ENCODE peak calls at places on chromosomes 4 and X, in nine cellular contexts. One of them, this sample, is unnamed.

GRCh38 chrX:31543565-31544125 is 471.8 kb upstream of the FTHL17 start:
- DNase-seq in AG09319: no peak
- DNase-seq in CD4-positive, alpha-beta T cell: no peak
- DNase-seq in GM13977: no peak
- DNase-seq in hepatocyte: no peak
- DNase-seq in RWPE2: no peak
- DNase-seq in GM12865: no peak
- DNase-seq in activated CD8-positive, alpha-beta T cell treated with anti-CD3 and anti-CD28 coated beads for 36 hours: no peak
- DNase-seq in lower leg skin: no peak
- DNase-seq in this sample: no peak

GRCh38 chr4:165605811-165606210 is 227.0 kb downstream of the CPE start:
- DNase-seq in AG09319: no peak
- DNase-seq in CD4-positive, alpha-beta T cell: no peak
- DNase-seq in GM13977: no peak
- DNase-seq in hepatocyte: no peak
- DNase-seq in RWPE2: no peak
- DNase-seq in GM12865: no peak
- DNase-seq in activated CD8-positive, alpha-beta T cell treated with anti-CD3 and anti-CD28 coated beads for 36 hours: no peak
- DNase-seq in lower leg skin: no peak
- DNase-seq in this sample: no peak

GRCh38 chrX:101260435-101260834 is 30.7 kb downstream of the TAF7L start:
- DNase-seq in AG09319: no peak
- DNase-seq in CD4-positive, alpha-beta T cell: no peak
- DNase-seq in GM13977: no peak
- DNase-seq in hepatocyte: peak
- DNase-seq in RWPE2: no peak
- DNase-seq in GM12865: peak
- DNase-seq in activated CD8-positive, alpha-beta T cell treated with anti-CD3 and anti-CD28 coated beads for 36 hours: no peak
- DNase-seq in lower leg skin: no peak
- DNase-seq in this sample: no peak

GRCh38 chr4:139666735-139667266 is 1.2 kb downstream of the MGST2 start:
- DNase-seq in AG09319: no peak
- DNase-seq in CD4-positive, alpha-beta T cell: no peak
- DNase-seq in GM13977: no peak
- DNase-seq in hepatocyte: peak
- DNase-seq in RWPE2: no peak
- DNase-seq in GM12865: no peak
- DNase-seq in activated CD8-positive, alpha-beta T cell treated with anti-CD3 and anti-CD28 coated beads for 36 hours: peak
- DNase-seq in lower leg skin: no peak
- DNase-seq in this sample: no peak

GRCh38 chr4:104064650-104065577 is 345.1 kb upstream of the TACR3 start:
- DNase-seq in AG09319: no peak
- DNase-seq in CD4-positive, alpha-beta T cell: no peak
- DNase-seq in GM13977: peak
- DNase-seq in hepatocyte: peak
- DNase-seq in RWPE2: no peak
- DNase-seq in GM12865: peak
- DNase-seq in activated CD8-positive, alpha-beta T cell treated with anti-CD3 and anti-CD28 coated beads for 36 hours: peak
- DNase-seq in lower leg skin: no peak
- DNase-seq in this sample: peak

GRCh38 chr4:75195111-75195510 is 262.2 kb downstream of the PARM1 start:
- DNase-seq in AG09319: no peak
- DNase-seq in CD4-positive, alpha-beta T cell: no peak
- DNase-seq in GM13977: no peak
- DNase-seq in hepatocyte: no peak
- DNase-seq in RWPE2: no peak
- DNase-seq in GM12865: no peak
- DNase-seq in activated CD8-positive, alpha-beta T cell treated with anti-CD3 and anti-CD28 coated beads for 36 hours: no peak
- DNase-seq in lower leg skin: no peak
- DNase-seq in this sample: no peak

GRCh38 chrX:55522577-55523254 is 33.1 kb upstream of the USP51 start:
- DNase-seq in AG09319: no peak
- DNase-seq in CD4-positive, alpha-beta T cell: no peak
- DNase-seq in GM13977: no peak
- DNase-seq in hepatocyte: no peak
- DNase-seq in RWPE2: no peak
- DNase-seq in GM12865: no peak
- DNase-seq in activated CD8-positive, alpha-beta T cell treated with anti-CD3 and anti-CD28 coated beads for 36 hours: no peak
- DNase-seq in lower leg skin: peak
- DNase-seq in this sample: no peak

GRCh38 chrX:53048169-53049126 is at the start of gene GPR173:
- DNase-seq in AG09319: peak
- DNase-seq in CD4-positive, alpha-beta T cell: no peak
- DNase-seq in GM13977: no peak
- DNase-seq in hepatocyte: peak
- DNase-seq in RWPE2: no peak
- DNase-seq in GM12865: no peak
- DNase-seq in activated CD8-positive, alpha-beta T cell treated with anti-CD3 and anti-CD28 coated beads for 36 hours: no peak
- DNase-seq in lower leg skin: no peak
- DNase-seq in this sample: peak

GRCh38 chr4:182600093-182600492 is 317.1 kb downstream of the DCTD start:
- DNase-seq in AG09319: no peak
- DNase-seq in CD4-positive, alpha-beta T cell: no peak
- DNase-seq in GM13977: no peak
- DNase-seq in hepatocyte: no peak
- DNase-seq in RWPE2: no peak
- DNase-seq in GM12865: no peak
- DNase-seq in activated CD8-positive, alpha-beta T cell treated with anti-CD3 and anti-CD28 coated beads for 36 hours: no peak
- DNase-seq in lower leg skin: no peak
- DNase-seq in this sample: no peak

GRCh38 chr4:180058731-180059215 is 2184.4 kb upstream of the TENM3 start:
- DNase-seq in AG09319: peak
- DNase-seq in CD4-positive, alpha-beta T cell: no peak
- DNase-seq in GM13977: peak
- DNase-seq in hepatocyte: peak
- DNase-seq in RWPE2: peak
- DNase-seq in GM12865: peak
- DNase-seq in activated CD8-positive, alpha-beta T cell treated with anti-CD3 and anti-CD28 coated beads for 36 hours: peak
- DNase-seq in lower leg skin: no peak
- DNase-seq in this sample: peak

GRCh38 chr4:7938513-7939376 is 916 bp downstream of the AFAP1 start:
- DNase-seq in AG09319: no peak
- DNase-seq in CD4-positive, alpha-beta T cell: no peak
- DNase-seq in GM13977: peak
- DNase-seq in hepatocyte: peak
- DNase-seq in RWPE2: no peak
- DNase-seq in GM12865: no peak
- DNase-seq in activated CD8-positive, alpha-beta T cell treated with anti-CD3 and anti-CD28 coated beads for 36 hours: peak
- DNase-seq in lower leg skin: peak
- DNase-seq in this sample: no peak

GRCh38 chr4:168623484-168623883 is 126.6 kb downstream of the PALLD start:
- DNase-seq in AG09319: no peak
- DNase-seq in CD4-positive, alpha-beta T cell: no peak
- DNase-seq in GM13977: no peak
- DNase-seq in hepatocyte: no peak
- DNase-seq in RWPE2: no peak
- DNase-seq in GM12865: no peak
- DNase-seq in activated CD8-positive, alpha-beta T cell treated with anti-CD3 and anti-CD28 coated beads for 36 hours: no peak
- DNase-seq in lower leg skin: peak
- DNase-seq in this sample: no peak

GRCh38 chr4:6549445-6549844 is 25.5 kb upstream of the MAN2B2 start:
- DNase-seq in AG09319: no peak
- DNase-seq in CD4-positive, alpha-beta T cell: no peak
- DNase-seq in GM13977: no peak
- DNase-seq in hepatocyte: no peak
- DNase-seq in RWPE2: no peak
- DNase-seq in GM12865: no peak
- DNase-seq in activated CD8-positive, alpha-beta T cell treated with anti-CD3 and anti-CD28 coated beads for 36 hours: no peak
- DNase-seq in lower leg skin: no peak
- DNase-seq in this sample: no peak

GRCh38 chr4:114052227-114052626 is 72.8 kb upstream of the ARSJ start:
- DNase-seq in AG09319: no peak
- DNase-seq in CD4-positive, alpha-beta T cell: no peak
- DNase-seq in GM13977: no peak
- DNase-seq in hepatocyte: no peak
- DNase-seq in RWPE2: no peak
- DNase-seq in GM12865: no peak
- DNase-seq in activated CD8-positive, alpha-beta T cell treated with anti-CD3 and anti-CD28 coated beads for 36 hours: no peak
- DNase-seq in lower leg skin: no peak
- DNase-seq in this sample: no peak

GRCh38 chr4:4791299-4791798 is 68.1 kb upstream of the MSX1 start:
- DNase-seq in AG09319: no peak
- DNase-seq in CD4-positive, alpha-beta T cell: no peak
- DNase-seq in GM13977: no peak
- DNase-seq in hepatocyte: peak
- DNase-seq in RWPE2: no peak
- DNase-seq in GM12865: no peak
- DNase-seq in activated CD8-positive, alpha-beta T cell treated with anti-CD3 and anti-CD28 coated beads for 36 hours: no peak
- DNase-seq in lower leg skin: no peak
- DNase-seq in this sample: peak

GRCh38 chr4:6779667-6780565 is 2.6 kb upstream of the KIAA0232 start:
- DNase-seq in AG09319: no peak
- DNase-seq in CD4-positive, alpha-beta T cell: no peak
- DNase-seq in GM13977: no peak
- DNase-seq in hepatocyte: no peak
- DNase-seq in RWPE2: no peak
- DNase-seq in GM12865: no peak
- DNase-seq in activated CD8-positive, alpha-beta T cell treated with anti-CD3 and anti-CD28 coated beads for 36 hours: no peak
- DNase-seq in lower leg skin: peak
- DNase-seq in this sample: no peak

DNA sequence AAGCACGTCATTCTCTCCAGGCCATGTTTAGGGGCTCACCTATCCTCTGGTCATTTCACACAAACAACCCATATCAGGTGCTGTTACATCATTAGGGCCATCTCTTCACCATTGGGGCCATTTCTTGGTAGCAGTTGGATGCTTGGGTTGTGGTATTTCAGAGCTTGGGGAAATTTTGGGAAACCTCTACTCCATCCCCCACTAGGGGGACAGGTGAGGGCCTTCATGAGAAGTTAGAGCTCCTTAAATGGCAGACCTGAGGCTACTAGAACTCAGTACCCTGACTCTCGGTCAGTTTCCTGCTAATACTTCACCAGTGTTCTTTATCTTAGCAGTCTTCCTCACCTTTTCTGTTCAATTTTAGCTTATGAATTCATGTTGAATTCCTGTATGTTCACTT is 50.2 kb downstream of the ZNF827 start:
- DNase-seq in AG09319: no peak
- DNase-seq in CD4-positive, alpha-beta T cell: no peak
- DNase-seq in GM13977: no peak
- DNase-seq in hepatocyte: no peak
- DNase-seq in RWPE2: no peak
- DNase-seq in GM12865: no peak
- DNase-seq in activated CD8-positive, alpha-beta T cell treated with anti-CD3 and anti-CD28 coated beads for 36 hours: no peak
- DNase-seq in lower leg skin: no peak
- DNase-seq in this sample: no peak
- TF ChIP-seq CTCF in AG09319: peak
- TF ChIP-seq CTCF in CD4-positive, alpha-beta T cell: no peak
- TF ChIP-seq CTCF in GM13977: no peak
- TF ChIP-seq CTCF in hepatocyte: no peak
- TF ChIP-seq CTCF in RWPE2: no peak
- TF ChIP-seq CTCF in GM12865: no peak
- TF ChIP-seq CTCF in activated CD8-positive, alpha-beta T cell treated with anti-CD3 and anti-CD28 coated beads for 36 hours: no peak
- TF ChIP-seq CTCF in lower leg skin: no peak
- TF ChIP-seq CTCF in this sample: no peak

GRCh38 chr4:142443469-142443868 is 402.6 kb downstream of the INPP4B start:
- DNase-seq in AG09319: no peak
- DNase-seq in CD4-positive, alpha-beta T cell: no peak
- DNase-seq in GM13977: no peak
- DNase-seq in hepatocyte: no peak
- DNase-seq in RWPE2: no peak
- DNase-seq in GM12865: no peak
- DNase-seq in activated CD8-positive, alpha-beta T cell treated with anti-CD3 and anti-CD28 coated beads for 36 hours: no peak
- DNase-seq in lower leg skin: no peak
- DNase-seq in this sample: no peak
- TF ChIP-seq CTCF in AG09319: no peak
- TF ChIP-seq CTCF in CD4-positive, alpha-beta T cell: no peak
- TF ChIP-seq CTCF in GM13977: no peak
- TF ChIP-seq CTCF in hepatocyte: no peak
- TF ChIP-seq CTCF in RWPE2: no peak
- TF ChIP-seq CTCF in GM12865: no peak
- TF ChIP-seq CTCF in activated CD8-positive, alpha-beta T cell treated with anti-CD3 and anti-CD28 coated beads for 36 hours: no peak
- TF ChIP-seq CTCF in lower leg skin: no peak
- TF ChIP-seq CTCF in this sample: no peak

GRCh38 chr4:173258866-173259265 is 75.3 kb downstream of the HMGB2 start:
- DNase-seq in AG09319: no peak
- DNase-seq in CD4-positive, alpha-beta T cell: no peak
- DNase-seq in GM13977: no peak
- DNase-seq in hepatocyte: no peak
- DNase-seq in RWPE2: no peak
- DNase-seq in GM12865: no peak
- DNase-seq in activated CD8-positive, alpha-beta T cell treated with anti-CD3 and anti-CD28 coated beads for 36 hours: no peak
- DNase-seq in lower leg skin: no peak
- DNase-seq in this sample: no peak

GRCh38 chr4:173257732-173258717 is 76.1 kb downstream of the HMGB2 start:
- DNase-seq in AG09319: no peak
- DNase-seq in CD4-positive, alpha-beta T cell: peak
- DNase-seq in GM13977: peak
- DNase-seq in hepatocyte: peak
- DNase-seq in RWPE2: no peak
- DNase-seq in GM12865: peak
- DNase-seq in activated CD8-positive, alpha-beta T cell treated with anti-CD3 and anti-CD28 coated beads for 36 hours: peak
- DNase-seq in lower leg skin: no peak
- DNase-seq in this sample: peak

GRCh38 chr4:173256825-173257224 is 77.3 kb downstream of the HMGB2 start:
- DNase-seq in AG09319: no peak
- DNase-seq in CD4-positive, alpha-beta T cell: no peak
- DNase-seq in GM13977: no peak
- DNase-seq in hepatocyte: no peak
- DNase-seq in RWPE2: no peak
- DNase-seq in GM12865: no peak
- DNase-seq in activated CD8-positive, alpha-beta T cell treated with anti-CD3 and anti-CD28 coated beads for 36 hours: no peak
- DNase-seq in lower leg skin: no peak
- DNase-seq in this sample: no peak

GRCh38 chr4:173261052-173261451 is 73.1 kb downstream of the HMGB2 start:
- DNase-seq in AG09319: no peak
- DNase-seq in CD4-positive, alpha-beta T cell: no peak
- DNase-seq in GM13977: no peak
- DNase-seq in hepatocyte: no peak
- DNase-seq in RWPE2: no peak
- DNase-seq in GM12865: no peak
- DNase-seq in activated CD8-positive, alpha-beta T cell treated with anti-CD3 and anti-CD28 coated beads for 36 hours: no peak
- DNase-seq in lower leg skin: no peak
- DNase-seq in this sample: no peak

GRCh38 chr4:173259310-173259709 is 74.8 kb downstream of the HMGB2 start:
- DNase-seq in AG09319: no peak
- DNase-seq in CD4-positive, alpha-beta T cell: no peak
- DNase-seq in GM13977: no peak
- DNase-seq in hepatocyte: no peak
- DNase-seq in RWPE2: no peak
- DNase-seq in GM12865: no peak
- DNase-seq in activated CD8-positive, alpha-beta T cell treated with anti-CD3 and anti-CD28 coated beads for 36 hours: no peak
- DNase-seq in lower leg skin: no peak
- DNase-seq in this sample: no peak
- TF ChIP-seq CTCF in AG09319: no peak
- TF ChIP-seq CTCF in CD4-positive, alpha-beta T cell: no peak
- TF ChIP-seq CTCF in GM13977: no peak
- TF ChIP-seq CTCF in hepatocyte: no peak
- TF ChIP-seq CTCF in RWPE2: no peak
- TF ChIP-seq CTCF in GM12865: no peak
- TF ChIP-seq CTCF in activated CD8-positive, alpha-beta T cell treated with anti-CD3 and anti-CD28 coated beads for 36 hours: no peak
- TF ChIP-seq CTCF in lower leg skin: no peak
- TF ChIP-seq CTCF in this sample: no peak

DNA sequence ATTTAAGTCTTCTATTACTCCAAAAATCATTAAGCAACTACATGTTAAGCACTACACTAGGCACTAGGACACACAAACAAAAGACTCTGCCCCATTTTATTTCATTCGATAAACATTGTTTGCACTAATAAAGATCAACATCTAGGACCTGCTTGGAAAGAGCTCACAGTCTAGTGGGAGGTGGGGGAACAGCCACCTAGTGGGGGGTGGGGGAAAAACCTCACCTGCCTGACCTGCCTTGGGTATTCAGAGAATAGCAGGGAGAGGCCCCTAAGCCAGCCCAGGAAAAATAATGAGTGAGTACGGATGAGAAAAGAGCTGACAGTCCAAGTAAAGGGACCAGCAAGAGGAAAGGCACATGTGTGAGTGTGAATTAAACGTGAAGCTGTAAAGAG is 52.2 kb downstream of the PRDM5 start:
- DNase-seq in AG09319: no peak
- DNase-seq in CD4-positive, alpha-beta T cell: no peak
- DNase-seq in GM13977: no peak
- DNase-seq in hepatocyte: no peak
- DNase-seq in RWPE2: no peak
- DNase-seq in GM12865: peak
- DNase-seq in activated CD8-positive, alpha-beta T cell treated with anti-CD3 and anti-CD28 coated beads for 36 hours: no peak
- DNase-seq in lower leg skin: no peak
- DNase-seq in this sample: no peak
- TF ChIP-seq CTCF in AG09319: no peak
- TF ChIP-seq CTCF in CD4-positive, alpha-beta T cell: no peak
- TF ChIP-seq CTCF in GM13977: peak
- TF ChIP-seq CTCF in hepatocyte: no peak
- TF ChIP-seq CTCF in RWPE2: no peak
- TF ChIP-seq CTCF in GM12865: peak
- TF ChIP-seq CTCF in activated CD8-positive, alpha-beta T cell treated with anti-CD3 and anti-CD28 coated beads for 36 hours: peak
- TF ChIP-seq CTCF in lower leg skin: no peak
- TF ChIP-seq CTCF in this sample: no peak

This sample was measured in dorsolateral prefrontal cortex.